ENCODE peak calls at places on chromosomes 12 and 14, in seven cellular contexts. I is naive thymus-derived CD8-positive, alpha-beta T cell; D is tibial nerve; U is cardiac muscle cell; X is stimulated activated CD4-positive, alpha-beta T cell treated with anti-CD3 and anti-CD28 coated beads, Interleukin-1b, Interleukin-23, amount 100 ng/mL, for 24 hours; Y is amniotic epithelial cell; T is NCI-H460. O is an unnamed sample.
A peak's percentile ranks its signal among the peaks of the same experiment; 100 is the strongest.

GRCh38 chr12:77433799-77434198 is 368.4 kb upstream of the E2F7 start:
- DNase-seq in D (no peak), I (no peak), U (no peak), Y (peak; percentile 1), X (no peak), T (no peak), O (no peak)

GRCh38 chr12:19298837-19299605 is 140.3 kb upstream of the AEBP2 start:
- DNase-seq in T (no peak), U (peak; percentile 14), Y (peak; percentile 31), X (no peak), I (no peak), D (no peak), O (no peak)

GRCh38 chr12:53427905-53428594 is 4.4 kb downstream of the AMHR2 start:
- DNase-seq in X (peak; percentile 49), T (no peak), D (no peak), U (peak; percentile 34), I (no peak), Y (peak; percentile 97), O (no peak)

GRCh38 chr14:106879241-106879640 is 1352.9 kb downstream of the TMEM121 start:
- DNase-seq in T (peak; percentile 47), X (peak; percentile 50), Y (no peak), D (no peak), U (no peak), I (peak; percentile 28), O (no peak)

GRCh38 chr12:113467514-113468364 is 3.9 kb downstream of the LHX5 start:
- DNase-seq in T (no peak), D (no peak), U (no peak), Y (no peak), X (no peak), I (no peak), O (no peak)

GRCh38 chr12:127393896-127394295 is 873.1 kb upstream of the TMEM132C start:
- DNase-seq in D (no peak), U (peak; percentile 10), T (no peak), Y (peak; percentile 16), X (no peak), I (no peak), O (no peak)

GRCh38 chr14:39055786-39056474 is 47.1 kb downstream of the SEC23A start:
- DNase-seq in X (no peak), T (no peak), D (no peak), Y (peak; percentile 51), I (no peak), U (no peak), O (no peak)

GRCh38 chr14:104442611-104443390 is 136.8 kb upstream of the C14orf180 start:
- DNase-seq in I (no peak), X (no peak), U (no peak), T (no peak), Y (no peak), D (no peak), O (no peak)

GRCh38 chr14:95045836-95046430 is 111.4 kb downstream of the DICER1 start:
- DNase-seq in I (no peak), D (no peak), X (no peak), T (no peak), Y (no peak), U (no peak), O (no peak)

GRCh38 chr14:39581474-39581873 is 149.2 kb upstream of the FBXO33 start:
- DNase-seq in I (no peak), U (peak; percentile 13), D (no peak), X (no peak), Y (no peak), T (peak; percentile 16), O (no peak)

GRCh38 chr12:66137937-66138336 is 7.4 kb upstream of the LLPH start:
- DNase-seq in T (no peak), Y (no peak), U (no peak), X (no peak), D (no peak), I (no peak), O (no peak)

O was measured in endothelial cell.